ENCODE peak calls at places on chromosomes 3 and 15, in seven cellular contexts. One of them, this sample, is unnamed.

GRCh38 chr3:141448606-141449216 is 38.1 kb upstream of the RASA2 start:
- DNase-seq in choroid plexus epithelial cell: peak; percentile 57
- DNase-seq in hippocampal formation: no peak
- DNase-seq in CD4-positive, alpha-beta T cell: no peak
- DNase-seq in aorta: no peak
- DNase-seq in NCI-H2171 treated with DMSO at 0.1 percent for 48 hours: no peak
- DNase-seq in activated T-helper 1 cell treated with Interleukin-2 at 50 U/mL for 16 hours: no peak
- DNase-seq in this sample: no peak

GRCh38 chr3:194574639-194575483 is 58.4 kb downstream of the TMEM44 start:
- DNase-seq in hippocampal formation: no peak
- DNase-seq in activated T-helper 1 cell treated with Interleukin-2 at 50 U/mL for 16 hours: no peak
- DNase-seq in aorta: no peak
- DNase-seq in CD4-positive, alpha-beta T cell: no peak
- DNase-seq in NCI-H2171 treated with DMSO at 0.1 percent for 48 hours: no peak
- DNase-seq in choroid plexus epithelial cell: peak; percentile 69
- DNase-seq in this sample: no peak

GRCh38 chr3:40116478-40117162 is 192.9 kb upstream of the EIF1B start:
- DNase-seq in choroid plexus epithelial cell: peak; percentile 70
- DNase-seq in activated T-helper 1 cell treated with Interleukin-2 at 50 U/mL for 16 hours: no peak
- DNase-seq in aorta: no peak
- DNase-seq in CD4-positive, alpha-beta T cell: no peak
- DNase-seq in NCI-H2171 treated with DMSO at 0.1 percent for 48 hours: no peak
- DNase-seq in hippocampal formation: no peak
- DNase-seq in this sample: no peak

GRCh38 chr15:80580107-80580506 is 115.0 kb upstream of the ABHD17C start:
- DNase-seq in activated T-helper 1 cell treated with Interleukin-2 at 50 U/mL for 16 hours: no peak
- DNase-seq in aorta: no peak
- DNase-seq in NCI-H2171 treated with DMSO at 0.1 percent for 48 hours: no peak
- DNase-seq in hippocampal formation: no peak
- DNase-seq in CD4-positive, alpha-beta T cell: no peak
- DNase-seq in choroid plexus epithelial cell: peak; percentile 69
- DNase-seq in this sample: no peak

GRCh38 chr3:30646181-30646876 is 39.9 kb downstream of the TGFBR2 start:
- DNase-seq in activated T-helper 1 cell treated with Interleukin-2 at 50 U/mL for 16 hours: no peak
- DNase-seq in NCI-H2171 treated with DMSO at 0.1 percent for 48 hours: no peak
- DNase-seq in aorta: no peak
- DNase-seq in hippocampal formation: no peak
- DNase-seq in choroid plexus epithelial cell: peak; percentile 83
- DNase-seq in CD4-positive, alpha-beta T cell: no peak
- DNase-seq in this sample: no peak

GRCh38 chr3:10985181-10985580 is 7.4 kb upstream of the SLC6A1 start:
- DNase-seq in choroid plexus epithelial cell: no peak
- DNase-seq in CD4-positive, alpha-beta T cell: no peak
- DNase-seq in NCI-H2171 treated with DMSO at 0.1 percent for 48 hours: no peak
- DNase-seq in hippocampal formation: no peak
- DNase-seq in activated T-helper 1 cell treated with Interleukin-2 at 50 U/mL for 16 hours: no peak
- DNase-seq in aorta: no peak
- DNase-seq in this sample: no peak

GRCh38 chr3:14016900-14017475 is 107.7 kb downstream of the CHCHD4 start:
- DNase-seq in activated T-helper 1 cell treated with Interleukin-2 at 50 U/mL for 16 hours: no peak
- DNase-seq in CD4-positive, alpha-beta T cell: no peak
- DNase-seq in NCI-H2171 treated with DMSO at 0.1 percent for 48 hours: no peak
- DNase-seq in hippocampal formation: no peak
- DNase-seq in choroid plexus epithelial cell: no peak
- DNase-seq in aorta: no peak
- DNase-seq in this sample: no peak

GRCh38 chr15:85151861-85152260 is 170.2 kb downstream of the PDE8A start:
- DNase-seq in choroid plexus epithelial cell: peak; percentile 28
- DNase-seq in CD4-positive, alpha-beta T cell: no peak
- DNase-seq in hippocampal formation: no peak
- DNase-seq in activated T-helper 1 cell treated with Interleukin-2 at 50 U/mL for 16 hours: no peak
- DNase-seq in NCI-H2171 treated with DMSO at 0.1 percent for 48 hours: no peak
- DNase-seq in aorta: no peak
- DNase-seq in this sample: no peak

GRCh38 chr3:69084326-69084667 is 440 bp upstream of the ARL6IP5 start:
- DNase-seq in NCI-H2171 treated with DMSO at 0.1 percent for 48 hours: peak; percentile 18
- DNase-seq in activated T-helper 1 cell treated with Interleukin-2 at 50 U/mL for 16 hours: no peak
- DNase-seq in CD4-positive, alpha-beta T cell: no peak
- DNase-seq in choroid plexus epithelial cell: peak; percentile 78
- DNase-seq in aorta: no peak
- DNase-seq in hippocampal formation: peak; percentile 76
- DNase-seq in this sample: no peak

GRCh38 chr15:93159892-93160398 is 70.9 kb upstream of the RGMA start:
- DNase-seq in CD4-positive, alpha-beta T cell: no peak
- DNase-seq in activated T-helper 1 cell treated with Interleukin-2 at 50 U/mL for 16 hours: no peak
- DNase-seq in aorta: no peak
- DNase-seq in choroid plexus epithelial cell: no peak
- DNase-seq in hippocampal formation: no peak
- DNase-seq in NCI-H2171 treated with DMSO at 0.1 percent for 48 hours: no peak
- DNase-seq in this sample: no peak

GRCh38 chr3:191973820-191974219 is 512.9 kb downstream of the PYDC2 start:
- DNase-seq in NCI-H2171 treated with DMSO at 0.1 percent for 48 hours: no peak
- DNase-seq in CD4-positive, alpha-beta T cell: no peak
- DNase-seq in aorta: no peak
- DNase-seq in choroid plexus epithelial cell: no peak
- DNase-seq in hippocampal formation: no peak
- DNase-seq in activated T-helper 1 cell treated with Interleukin-2 at 50 U/mL for 16 hours: no peak
- DNase-seq in this sample: no peak

GRCh38 chr3:5194801-5195509 is 7.4 kb downstream of the EDEM1 start:
- DNase-seq in NCI-H2171 treated with DMSO at 0.1 percent for 48 hours: no peak
- DNase-seq in hippocampal formation: no peak
- DNase-seq in aorta: no peak
- DNase-seq in CD4-positive, alpha-beta T cell: no peak
- DNase-seq in choroid plexus epithelial cell: peak; percentile 94
- DNase-seq in activated T-helper 1 cell treated with Interleukin-2 at 50 U/mL for 16 hours: no peak
- DNase-seq in this sample: no peak

GRCh38 chr3:150227839-150228238 is 180.3 kb upstream of the TSC22D2 start:
- DNase-seq in hippocampal formation: peak; percentile 14
- DNase-seq in activated T-helper 1 cell treated with Interleukin-2 at 50 U/mL for 16 hours: no peak
- DNase-seq in NCI-H2171 treated with DMSO at 0.1 percent for 48 hours: no peak
- DNase-seq in choroid plexus epithelial cell: peak; percentile 78
- DNase-seq in CD4-positive, alpha-beta T cell: no peak
- DNase-seq in aorta: peak; percentile 64
- DNase-seq in this sample: no peak

GRCh38 chr3:14789640-14790285 is 29.0 kb upstream of the FGD5 start:
- DNase-seq in activated T-helper 1 cell treated with Interleukin-2 at 50 U/mL for 16 hours: no peak
- DNase-seq in aorta: peak; percentile 9
- DNase-seq in hippocampal formation: no peak
- DNase-seq in choroid plexus epithelial cell: no peak
- DNase-seq in NCI-H2171 treated with DMSO at 0.1 percent for 48 hours: no peak
- DNase-seq in CD4-positive, alpha-beta T cell: no peak
- DNase-seq in this sample: no peak

GRCh38 chr15:22839046-22839705 is 710 bp downstream of the NIPA2 start:
- DNase-seq in aorta: no peak
- DNase-seq in NCI-H2171 treated with DMSO at 0.1 percent for 48 hours: no peak
- DNase-seq in choroid plexus epithelial cell: peak; percentile 31
- DNase-seq in activated T-helper 1 cell treated with Interleukin-2 at 50 U/mL for 16 hours: no peak
- DNase-seq in CD4-positive, alpha-beta T cell: no peak
- DNase-seq in hippocampal formation: peak; percentile 20
- DNase-seq in this sample: no peak

GRCh38 chr15:65862682-65863081 is 6.6 kb upstream of the RAB11A start:
- DNase-seq in choroid plexus epithelial cell: peak; percentile 86
- DNase-seq in activated T-helper 1 cell treated with Interleukin-2 at 50 U/mL for 16 hours: peak; percentile 9
- DNase-seq in NCI-H2171 treated with DMSO at 0.1 percent for 48 hours: peak; percentile 29
- DNase-seq in aorta: peak; percentile 61
- DNase-seq in hippocampal formation: no peak
- DNase-seq in CD4-positive, alpha-beta T cell: no peak
- DNase-seq in this sample: no peak

GRCh38 chr3:160346511-160346910 is 52.5 kb downstream of the IFT80 start:
- DNase-seq in CD4-positive, alpha-beta T cell: no peak
- DNase-seq in NCI-H2171 treated with DMSO at 0.1 percent for 48 hours: no peak
- DNase-seq in choroid plexus epithelial cell: no peak
- DNase-seq in aorta: no peak
- DNase-seq in activated T-helper 1 cell treated with Interleukin-2 at 50 U/mL for 16 hours: no peak
- DNase-seq in hippocampal formation: no peak
- DNase-seq in this sample: no peak

GRCh38 chr3:137970914-137971831 is 38.8 kb upstream of the CLDN18 start:
- DNase-seq in CD4-positive, alpha-beta T cell: peak; percentile 55
- DNase-seq in activated T-helper 1 cell treated with Interleukin-2 at 50 U/mL for 16 hours: peak; percentile 7
- DNase-seq in choroid plexus epithelial cell: peak; percentile 72
- DNase-seq in aorta: peak; percentile 83
- DNase-seq in NCI-H2171 treated with DMSO at 0.1 percent for 48 hours: peak; percentile 67
- DNase-seq in hippocampal formation: peak; percentile 20
- DNase-seq in this sample: peak; percentile 58